ENCODE peak calls at places on chromosomes 6 and 20, in six cellular contexts. J is breast epithelium, R is neural crest cell, A is left ventricle myocardium inferior, I is IMR-90, N is endothelial cell of umbilical vein. M is an unnamed sample.

GRCh38 chr6:112683926-112684325 is 336.8 kb downstream of the RFPL4B start:
- DNase-seq in J (no peak), I (peak; percentile 95), A (no peak), R (no peak), N (no peak), M (no peak)

GRCh38 chr6:34115396-34116314 is 30.2 kb downstream of the GRM4 start:
- DNase-seq in J (no peak), I (peak; percentile 10), A (no peak), R (peak; percentile 53), N (peak; percentile 7), M (no peak)

GRCh38 chr6:149286905-149287304 is 30.6 kb upstream of the TAB2 start:
- DNase-seq in J (no peak), R (no peak), N (no peak), I (no peak), A (no peak), M (no peak)

GRCh38 chr6:116145786-116146675 is 20.1 kb upstream of the COL10A1 start:
- DNase-seq in A (no peak), R (no peak), N (peak; percentile 81), I (no peak), J (no peak), M (no peak)

GRCh38 chr20:13008761-13009681 is at the start of gene SPTLC3:
- DNase-seq in N (peak; percentile 16), I (peak; percentile 36), J (peak; percentile 55), A (no peak), R (no peak), M (no peak)

GRCh38 chr6:39804666-39805065 is 12.5 kb downstream of the DAAM2 start:
- DNase-seq in N (no peak), R (no peak), J (no peak), I (peak; percentile 77), A (no peak), M (no peak)

GRCh38 chr6:136158971-136159370 is 91.1 kb downstream of the MTFR2 start:
- DNase-seq in N (no peak), I (no peak), R (no peak), J (no peak), A (no peak), M (no peak)

GRCh38 chr20:44389871-44390270 is 34.4 kb downstream of the HNF4A start:
- DNase-seq in R (no peak), J (no peak), I (no peak), A (no peak), N (no peak), M (no peak)

GRCh38 chr6:89385156-89385667 is 26.9 kb downstream of the RRAGD start:
- DNase-seq in N (peak; percentile 18), I (no peak), J (no peak), R (no peak), A (no peak), M (no peak)

GRCh38 chr20:10537850-10538480 is 102.9 kb downstream of the SLX4IP start:
- DNase-seq in N (no peak), J (no peak), I (peak; percentile 73), A (no peak), R (no peak), M (no peak)

GRCh38 chr20:9051508-9051907 is 17.4 kb upstream of the PLCB4 start:
- DNase-seq in R (no peak), A (no peak), J (no peak), N (peak; percentile 93), I (peak; percentile 99), M (no peak)

GRCh38 chr20:21555470-21556120 is 41.7 kb upstream of the NKX2-2 start:
- DNase-seq in N (no peak), I (no peak), R (no peak), A (no peak), J (no peak), M (no peak)

GRCh38 chr20:40489886-40490285 is 199.2 kb downstream of the MAFB start:
- DNase-seq in N (no peak), I (no peak), R (no peak), J (no peak), A (no peak), M (no peak)

GRCh38 chr6:52517502-52518278 is 59.2 kb downstream of the TRAM2 start:
- DNase-seq in R (no peak), J (peak; percentile 80), I (peak; percentile 98), A (peak; percentile 86), N (peak; percentile 94), M (peak; percentile 76)

GRCh38 chr20:21389368-21389767 is 8.0 kb downstream of the NKX2-4 start:
- DNase-seq in J (no peak), N (no peak), R (no peak), A (no peak), I (peak; percentile 37), M (no peak)

GRCh38 chr6:63573899-63574553 is 1.7 kb downstream of the LOC128125822 start:
- DNase-seq in I (peak; percentile 64), A (no peak), J (no peak), N (peak; percentile 77), R (peak; percentile 45), M (no peak)

GRCh38 chr6:84773431-84774173 is 9.2 kb upstream of the TBX18 start:
- DNase-seq in R (peak; percentile 30), J (no peak), N (peak; percentile 70), A (peak; percentile 24), I (no peak), M (no peak)

GRCh38 chr20:24318569-24319352 is 150.7 kb upstream of the SYNDIG1 start:
- DNase-seq in I (no peak), R (no peak), A (no peak), J (no peak), N (no peak), M (no peak)

GRCh38 chr6:6736753-6737654 is 148.5 kb downstream of the LY86 start:
- DNase-seq in N (peak; percentile 18), A (peak; percentile 84), J (no peak), R (peak; percentile 46), I (no peak), M (no peak)

GRCh38 chr20:35120012-35120701 is 27.0 kb downstream of the EDEM2 start:
- DNase-seq in I (peak; percentile 89), J (no peak), R (no peak), A (no peak), N (peak; percentile 72), M (no peak)

GRCh38 chr6:106715922-106716321 is 86.5 kb downstream of the QRSL1 start:
- DNase-seq in A (no peak), N (no peak), R (no peak), I (no peak), J (no peak), M (no peak)

GRCh38 chr6:31769684-31770371 is 7.3 kb downstream of the VWA7 start:
- DNase-seq in J (peak; percentile 77), I (peak; percentile 31), A (peak; percentile 70), N (peak; percentile 66), R (peak; percentile 38), M (peak; percentile 71)

GRCh38 chr20:10603971-10604864 is 69.6 kb downstream of the JAG1 start:
- DNase-seq in I (peak; percentile 94), J (no peak), R (peak; percentile 31), A (peak; percentile 31), N (peak; percentile 89), M (no peak)

GRCh38 chr6:3239110-3239830 is 11.8 kb upstream of the TUBB2B start:
- DNase-seq in N (no peak), I (no peak), A (no peak), J (no peak), R (no peak), M (no peak)

GRCh38 chr20:992801-993535 is 9.1 kb downstream of the RSPO4 start:
- DNase-seq in J (no peak), A (no peak), R (no peak), I (no peak), N (no peak), M (no peak)

GRCh38 chr6:43838276-43839036 is 68.4 kb downstream of the VEGFA start:
- DNase-seq in N (peak; percentile 31), I (peak; percentile 81), R (no peak), J (no peak), A (peak; percentile 50), M (no peak)
- TF ChIP-seq CTCF in N (peak; percentile 28), I (peak; percentile 55), R (peak; percentile 67), J (peak; percentile 44), A (peak; percentile 65), M (no peak)

GRCh38 chr6:4625557-4625956 is 150.6 kb upstream of the CDYL start:
- DNase-seq in I (no peak), J (no peak), N (no peak), R (no peak), A (no peak), M (no peak)
- TF ChIP-seq CTCF in I (no peak), J (no peak), N (no peak), R (no peak), A (no peak), M (no peak)

GRCh38 chr6:35754452-35755321 is 17.9 kb downstream of the ARMC12 start:
- DNase-seq in N (no peak), I (peak; percentile 45), J (peak; percentile 53), R (no peak), A (no peak), M (no peak)

GRCh38 chr6:35757461-35758123 is 18.8 kb upstream of the CLPSL2 start:
- DNase-seq in N (peak; percentile 32), J (no peak), A (no peak), R (peak; percentile 33), I (peak; percentile 28), M (no peak)

GRCh38 chr6:35755525-35755924 is 18.7 kb downstream of the ARMC12 start:
- DNase-seq in J (no peak), I (no peak), R (no peak), A (no peak), N (no peak), M (no peak)

GRCh38 chr6:35764238-35764896 is 12.0 kb upstream of the CLPSL2 start:
- DNase-seq in R (no peak), J (peak; percentile 35), I (no peak), A (no peak), N (no peak), M (no peak)

GRCh38 chr6:35759401-35759800 is 17.0 kb upstream of the CLPSL2 start:
- DNase-seq in I (no peak), A (no peak), R (no peak), N (no peak), J (peak; percentile 0), M (no peak)
- TF ChIP-seq CTCF in I (no peak), A (no peak), R (no peak), N (no peak), J (no peak), M (no peak)

GRCh38 chr6:45610832-45611231 is 233.1 kb upstream of the SUPT3H start:
- DNase-seq in A (no peak), R (no peak), N (no peak), I (no peak), J (no peak), M (no peak)

GRCh38 chr6:45611502-45611901 is 233.8 kb upstream of the SUPT3H start:
- DNase-seq in J (no peak), A (no peak), I (no peak), N (no peak), R (no peak), M (no peak)

GRCh38 chr6:45616209-45616608 is 238.5 kb upstream of the SUPT3H start:
- DNase-seq in A (no peak), R (no peak), I (no peak), J (no peak), N (no peak), M (no peak)

GRCh38 chr6:45614488-45615285 is 237.0 kb upstream of the SUPT3H start:
- DNase-seq in R (no peak), I (peak; percentile 38), A (no peak), J (no peak), N (no peak), M (no peak)

GRCh38 chr6:45613678-45614077 is 235.9 kb upstream of the SUPT3H start:
- DNase-seq in R (no peak), I (peak; percentile 80), A (peak; percentile 19), J (no peak), N (no peak), M (no peak)
- TF ChIP-seq CTCF in R (no peak), I (no peak), A (no peak), J (no peak), N (no peak), M (no peak)

GRCh38 chr6:157946865-157947532 is 34.7 kb upstream of the SYNJ2 start:
- DNase-seq in J (no peak), N (no peak), A (no peak), I (peak; percentile 10), R (no peak), M (no peak)
- TF ChIP-seq CTCF in J (peak; percentile 59), N (no peak), A (peak; percentile 58), I (peak; percentile 22), R (peak; percentile 46), M (no peak)

M was measured in omental fat pad.